ENCODE peak calls at places on chromosomes 6 and 20, in five cellular contexts. J is GM12878, M is HCT116, L is SK-N-SH, X is HepG2. V is an unnamed sample.

GRCh38 chr20:37007898-37008649 is 56.6 kb upstream of the SAMHD1 start:
- DNase-seq in J (no peak), M (no peak), L (peak), X (peak), V (peak)

GRCh38 chr20:2210646-2211556 is 84.9 kb upstream of the TGM3 start:
- DNase-seq in J (no peak), M (no peak), L (no peak), X (no peak), V (no peak)

GRCh38 chr6:106490030-106490429 is 129.5 kb downstream of the CRYBG1 start:
- DNase-seq in J (no peak), M (no peak), L (no peak), X (no peak), V (no peak)

GRCh38 chr6:136640132-136640915 is 90.1 kb upstream of the MAP7 start:
- DNase-seq in J (no peak), M (no peak), L (no peak), X (no peak), V (no peak)

GRCh38 chr6:157323114-157323923 is at the start of gene TMEM242:
- DNase-seq in J (peak), M (peak), L (peak), X (peak), V (peak)

GRCh38 chr20:25686081-25687077 is 10.3 kb downstream of the ZNF337 start:
- DNase-seq in J (no peak), M (no peak), L (no peak), X (no peak), V (no peak)

GRCh38 chr6:27517928-27518787 is 45.3 kb upstream of the ZNF184 start:
- DNase-seq in J (no peak), M (no peak), L (peak), X (no peak), V (no peak)

GRCh38 chr6:27726620-27727023 is 185.6 kb downstream of the OR2B2 start:
- DNase-seq in J (no peak), M (peak), L (no peak), X (peak), V (peak)

GRCh38 chr6:69232506-69233194 is 564.2 kb downstream of the LMBRD1 start:
- DNase-seq in J (no peak), M (no peak), L (peak), X (peak), V (peak)

GRCh38 chr6:156720739-156721714 is 56.2 kb upstream of the ARID1B start:
- DNase-seq in J (peak), M (no peak), L (no peak), X (peak), V (no peak)

GRCh38 chr20:35353646-35354045 is 58.1 kb downstream of the UQCC1 start:
- DNase-seq in J (no peak), M (no peak), L (no peak), X (no peak), V (no peak)
- TF ChIP-seq JUND in J (no peak), M (no peak), L (no peak), X (no peak), V (no peak)

GRCh38 chr20:9301129-9302072 is 213.0 kb upstream of the LAMP5 start:
- DNase-seq in J (no peak), M (peak), L (no peak), X (peak), V (peak)
- TF ChIP-seq JUND in J (no peak), M (no peak), L (no peak), X (no peak), V (no peak)

DNA sequence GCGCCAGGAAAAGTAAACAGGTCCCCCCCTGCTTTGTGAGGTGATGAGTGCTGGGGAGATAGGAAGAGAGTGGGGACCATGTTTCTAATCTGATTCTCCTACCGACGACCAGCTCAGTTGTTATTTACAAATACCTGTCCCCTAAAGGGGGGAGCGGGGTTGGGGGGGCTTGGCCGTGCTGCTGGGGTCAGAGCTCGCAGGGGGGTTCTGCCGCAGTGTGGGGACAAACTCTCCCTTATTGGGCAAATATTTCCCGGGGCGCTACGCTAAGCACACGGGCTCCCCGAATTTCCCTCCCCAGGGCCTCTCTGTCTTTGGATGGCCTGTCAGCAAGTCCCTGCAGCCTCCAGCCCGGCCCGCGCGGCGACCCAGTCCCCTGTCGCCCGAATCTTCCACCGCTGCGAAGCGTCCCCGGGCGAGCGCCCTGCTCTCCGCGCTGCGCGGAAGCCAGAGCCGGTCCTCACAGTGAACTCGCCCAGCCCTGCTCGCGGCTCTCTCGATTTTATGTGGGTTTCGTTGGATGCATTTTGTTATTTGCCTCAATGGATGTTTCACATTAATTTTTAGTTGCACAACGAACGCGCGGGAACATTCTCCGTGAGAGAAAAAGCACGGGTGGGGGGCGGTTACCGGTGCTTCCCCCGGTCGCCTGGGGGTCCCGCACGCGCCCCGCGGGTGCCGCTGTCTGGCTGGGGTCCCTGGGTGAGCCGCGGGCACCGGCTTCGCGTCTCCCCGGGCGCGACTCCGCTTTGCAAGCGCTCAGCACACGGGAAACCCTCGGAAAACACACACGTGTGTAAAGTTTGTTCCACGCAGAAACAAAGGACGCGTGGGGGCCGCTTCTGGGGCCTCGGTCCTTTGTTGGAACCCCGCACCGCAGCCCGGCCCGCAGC is 1.5 kb upstream of the STX16 start:
- DNase-seq in J (no peak), M (no peak), L (no peak), X (no peak), V (no peak)
- TF ChIP-seq JUND in J (no peak), M (no peak), L (no peak), X (no peak), V (no peak)

DNA sequence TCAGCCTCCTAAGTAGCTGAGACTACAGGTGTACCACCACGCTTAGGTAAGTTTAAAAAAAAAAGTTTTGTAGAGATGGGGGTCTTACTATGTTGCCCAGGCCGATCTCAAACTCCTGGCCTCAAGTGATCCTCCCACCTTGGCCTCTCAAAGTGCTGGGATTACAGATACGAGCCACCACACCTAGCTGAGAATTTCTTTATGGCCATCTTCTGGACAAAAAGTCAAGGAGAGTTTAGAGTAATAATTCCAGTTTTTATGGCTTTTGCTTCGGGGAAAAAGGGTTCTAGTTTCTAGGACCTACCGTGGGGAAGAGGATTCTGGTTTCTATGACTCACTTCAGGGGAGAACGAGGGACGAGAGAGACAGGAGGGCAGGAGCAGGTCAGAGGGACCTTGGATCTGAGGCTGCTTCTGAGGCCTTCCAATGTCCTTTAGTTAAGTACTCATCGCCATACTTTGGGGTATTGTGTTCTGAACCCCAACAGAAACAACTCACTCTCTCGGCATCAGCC is 69.3 kb upstream of the IER3 start:
- DNase-seq in J (no peak), M (no peak), L (no peak), X (no peak), V (no peak)
- TF ChIP-seq JUND in J (no peak), M (no peak), L (no peak), X (no peak), V (no peak)

DNA sequence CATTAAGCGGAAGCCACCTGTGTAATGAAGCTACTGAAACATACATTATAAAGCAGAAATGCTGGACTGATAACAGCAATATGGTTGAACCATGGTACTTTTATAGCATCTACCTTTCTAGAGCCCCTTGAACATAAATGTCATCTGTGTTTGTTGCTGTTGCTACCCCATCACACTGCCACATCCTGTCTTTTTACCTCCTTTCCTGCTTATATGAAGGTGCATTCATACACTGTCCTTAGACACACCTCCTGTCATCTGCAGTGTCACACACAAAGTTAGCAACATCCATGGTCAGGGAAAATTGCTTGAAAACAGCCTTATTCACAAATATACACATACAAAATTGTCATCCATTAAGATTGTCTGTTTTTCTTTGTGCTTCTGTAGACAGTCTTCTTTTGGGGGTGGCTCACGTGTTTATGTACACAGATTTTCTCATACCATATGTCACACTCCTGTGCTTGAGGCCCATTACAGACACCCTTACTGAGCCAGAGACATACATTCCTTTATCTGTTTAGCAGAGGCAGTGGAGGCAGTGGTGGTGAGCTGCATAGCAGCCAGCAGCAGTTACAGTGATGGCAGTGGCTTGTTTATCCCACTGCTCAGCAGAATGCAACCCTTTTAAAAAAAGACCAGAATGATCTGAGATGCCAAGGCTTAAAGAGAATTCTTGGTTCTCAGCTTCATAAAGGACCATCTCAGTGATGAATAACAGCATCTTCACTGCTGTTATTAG is 25.9 kb downstream of the C6orf62 start:
- DNase-seq in J (no peak), M (no peak), L (no peak), X (no peak), V (no peak)
- TF ChIP-seq JUND in J (no peak), M (no peak), L (no peak), X (no peak), V (no peak)

DNA sequence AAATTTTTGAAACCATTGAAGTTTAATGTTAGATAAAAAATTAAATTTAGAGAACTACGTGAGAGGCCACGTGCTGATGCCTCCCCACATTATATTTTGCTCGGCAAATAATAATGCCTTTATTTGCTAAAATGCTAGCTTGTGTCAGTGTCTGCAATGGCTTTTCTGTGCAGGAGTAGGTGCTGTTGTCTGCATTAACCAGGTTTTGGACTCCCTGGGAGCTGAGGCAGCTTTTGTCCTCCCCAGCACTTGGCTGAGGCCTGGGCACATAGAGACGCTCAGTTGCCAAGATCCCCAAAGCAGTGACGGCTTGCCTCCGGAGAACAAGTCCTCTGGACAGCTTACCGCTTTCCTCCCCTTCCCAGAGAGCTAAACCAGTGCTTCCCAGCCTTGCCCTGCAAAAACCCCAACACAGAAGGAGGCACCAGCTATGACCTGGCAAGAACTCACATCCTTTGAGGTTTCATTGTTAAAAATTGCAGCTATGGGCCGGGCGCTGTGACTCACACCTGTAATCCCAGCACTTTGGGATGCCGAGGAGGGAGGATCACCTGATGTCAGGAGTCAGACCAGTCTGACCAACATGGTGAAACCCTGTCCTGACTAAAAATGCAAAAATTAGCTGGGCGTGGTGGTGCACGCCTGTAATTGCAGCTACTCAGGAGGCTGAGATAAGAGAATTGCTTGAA is 59.9 kb downstream of the KAT14 start:
- DNase-seq in J (no peak), M (peak), L (no peak), X (no peak), V (no peak)
- TF ChIP-seq JUND in J (no peak), M (peak), L (no peak), X (no peak), V (no peak)

V was measured in T47D.